ENCODE peak calls at places on chromosomes 16 and 17, in seven cellular contexts. One of them, this sample, is unnamed.

GRCh38 chr16:50136399-50136798 is 16.7 kb upstream of the TENT4B start:
- DNase-seq in cardiac muscle cell: no peak
- DNase-seq in hepatocyte: no peak
- DNase-seq in activated B cell treated with CpG ODN at 0.5 μM for 24 hours: no peak
- DNase-seq in stimulated activated CD4-positive, alpha-beta T cell treated with anti-CD3 and anti-CD28 coated beads, Interleukin-1b, Interleukin-23, amount 100 ng/mL, for 1 hour: no peak
- DNase-seq in EH: no peak
- DNase-seq in stimulated activated CD8-positive, alpha-beta memory T cell treated with anti-CD3 and anti-CD28 coated beads, Interleukin-15, amount 100 ng/mL, for 4 hours: no peak
- DNase-seq in this sample: no peak

GRCh38 chr17:72134560-72135399 is 14.0 kb downstream of the SOX9 start:
- DNase-seq in cardiac muscle cell: peak
- DNase-seq in stimulated activated CD4-positive, alpha-beta T cell treated with anti-CD3 and anti-CD28 coated beads, Interleukin-1b, Interleukin-23, amount 100 ng/mL, for 1 hour: no peak
- DNase-seq in activated B cell treated with CpG ODN at 0.5 μM for 24 hours: no peak
- DNase-seq in hepatocyte: no peak
- DNase-seq in stimulated activated CD8-positive, alpha-beta memory T cell treated with anti-CD3 and anti-CD28 coated beads, Interleukin-15, amount 100 ng/mL, for 4 hours: no peak
- DNase-seq in EH: peak
- DNase-seq in this sample: no peak

GRCh38 chr17:57679356-57679755 is 65.7 kb downstream of the CCDC182 start:
- DNase-seq in activated B cell treated with CpG ODN at 0.5 μM for 24 hours: no peak
- DNase-seq in stimulated activated CD8-positive, alpha-beta memory T cell treated with anti-CD3 and anti-CD28 coated beads, Interleukin-15, amount 100 ng/mL, for 4 hours: no peak
- DNase-seq in EH: no peak
- DNase-seq in hepatocyte: no peak
- DNase-seq in stimulated activated CD4-positive, alpha-beta T cell treated with anti-CD3 and anti-CD28 coated beads, Interleukin-1b, Interleukin-23, amount 100 ng/mL, for 1 hour: no peak
- DNase-seq in cardiac muscle cell: no peak
- DNase-seq in this sample: no peak

GRCh38 chr17:63285566-63285965 is 160.5 kb downstream of the CYB561 start:
- DNase-seq in EH: no peak
- DNase-seq in activated B cell treated with CpG ODN at 0.5 μM for 24 hours: no peak
- DNase-seq in stimulated activated CD4-positive, alpha-beta T cell treated with anti-CD3 and anti-CD28 coated beads, Interleukin-1b, Interleukin-23, amount 100 ng/mL, for 1 hour: no peak
- DNase-seq in cardiac muscle cell: no peak
- DNase-seq in stimulated activated CD8-positive, alpha-beta memory T cell treated with anti-CD3 and anti-CD28 coated beads, Interleukin-15, amount 100 ng/mL, for 4 hours: no peak
- DNase-seq in hepatocyte: no peak
- DNase-seq in this sample: no peak

GRCh38 chr16:79278506-79278905 is 322.0 kb downstream of the MAF start:
- DNase-seq in hepatocyte: no peak
- DNase-seq in EH: no peak
- DNase-seq in stimulated activated CD8-positive, alpha-beta memory T cell treated with anti-CD3 and anti-CD28 coated beads, Interleukin-15, amount 100 ng/mL, for 4 hours: no peak
- DNase-seq in stimulated activated CD4-positive, alpha-beta T cell treated with anti-CD3 and anti-CD28 coated beads, Interleukin-1b, Interleukin-23, amount 100 ng/mL, for 1 hour: peak
- DNase-seq in activated B cell treated with CpG ODN at 0.5 μM for 24 hours: no peak
- DNase-seq in cardiac muscle cell: no peak
- DNase-seq in this sample: no peak

GRCh38 chr17:48037036-48037881 is at the start of gene COPZ2:
- DNase-seq in cardiac muscle cell: peak
- DNase-seq in activated B cell treated with CpG ODN at 0.5 μM for 24 hours: peak
- DNase-seq in hepatocyte: peak
- DNase-seq in stimulated activated CD4-positive, alpha-beta T cell treated with anti-CD3 and anti-CD28 coated beads, Interleukin-1b, Interleukin-23, amount 100 ng/mL, for 1 hour: no peak
- DNase-seq in EH: peak
- DNase-seq in stimulated activated CD8-positive, alpha-beta memory T cell treated with anti-CD3 and anti-CD28 coated beads, Interleukin-15, amount 100 ng/mL, for 4 hours: no peak
- DNase-seq in this sample: no peak

GRCh38 chr16:85573696-85574641 is 39.2 kb upstream of the GSE1 start:
- DNase-seq in activated B cell treated with CpG ODN at 0.5 μM for 24 hours: no peak
- DNase-seq in hepatocyte: peak
- DNase-seq in stimulated activated CD4-positive, alpha-beta T cell treated with anti-CD3 and anti-CD28 coated beads, Interleukin-1b, Interleukin-23, amount 100 ng/mL, for 1 hour: no peak
- DNase-seq in stimulated activated CD8-positive, alpha-beta memory T cell treated with anti-CD3 and anti-CD28 coated beads, Interleukin-15, amount 100 ng/mL, for 4 hours: no peak
- DNase-seq in cardiac muscle cell: peak
- DNase-seq in EH: peak
- DNase-seq in this sample: peak

GRCh38 chr17:75128694-75129505 is 2.6 kb downstream of the NT5C start:
- DNase-seq in EH: no peak
- DNase-seq in stimulated activated CD4-positive, alpha-beta T cell treated with anti-CD3 and anti-CD28 coated beads, Interleukin-1b, Interleukin-23, amount 100 ng/mL, for 1 hour: no peak
- DNase-seq in activated B cell treated with CpG ODN at 0.5 μM for 24 hours: no peak
- DNase-seq in hepatocyte: no peak
- DNase-seq in cardiac muscle cell: no peak
- DNase-seq in stimulated activated CD8-positive, alpha-beta memory T cell treated with anti-CD3 and anti-CD28 coated beads, Interleukin-15, amount 100 ng/mL, for 4 hours: no peak
- DNase-seq in this sample: no peak

GRCh38 chr16:71927383-71927782 is 32.1 kb downstream of the IST1 start:
- DNase-seq in hepatocyte: peak
- DNase-seq in stimulated activated CD8-positive, alpha-beta memory T cell treated with anti-CD3 and anti-CD28 coated beads, Interleukin-15, amount 100 ng/mL, for 4 hours: no peak
- DNase-seq in cardiac muscle cell: peak
- DNase-seq in activated B cell treated with CpG ODN at 0.5 μM for 24 hours: no peak
- DNase-seq in EH: peak
- DNase-seq in stimulated activated CD4-positive, alpha-beta T cell treated with anti-CD3 and anti-CD28 coated beads, Interleukin-1b, Interleukin-23, amount 100 ng/mL, for 1 hour: no peak
- DNase-seq in this sample: peak

GRCh38 chr17:81328925-81329278 is 33.8 kb upstream of the SLC38A10 start:
- DNase-seq in stimulated activated CD8-positive, alpha-beta memory T cell treated with anti-CD3 and anti-CD28 coated beads, Interleukin-15, amount 100 ng/mL, for 4 hours: no peak
- DNase-seq in stimulated activated CD4-positive, alpha-beta T cell treated with anti-CD3 and anti-CD28 coated beads, Interleukin-1b, Interleukin-23, amount 100 ng/mL, for 1 hour: no peak
- DNase-seq in hepatocyte: no peak
- DNase-seq in activated B cell treated with CpG ODN at 0.5 μM for 24 hours: no peak
- DNase-seq in cardiac muscle cell: no peak
- DNase-seq in EH: no peak
- DNase-seq in this sample: no peak

GRCh38 chr16:81511371-81511770 is 66.8 kb downstream of the CMIP start:
- DNase-seq in cardiac muscle cell: peak
- DNase-seq in stimulated activated CD8-positive, alpha-beta memory T cell treated with anti-CD3 and anti-CD28 coated beads, Interleukin-15, amount 100 ng/mL, for 4 hours: no peak
- DNase-seq in EH: peak
- DNase-seq in hepatocyte: no peak
- DNase-seq in stimulated activated CD4-positive, alpha-beta T cell treated with anti-CD3 and anti-CD28 coated beads, Interleukin-1b, Interleukin-23, amount 100 ng/mL, for 1 hour: no peak
- DNase-seq in activated B cell treated with CpG ODN at 0.5 μM for 24 hours: no peak
- DNase-seq in this sample: no peak

GRCh38 chr16:58756650-58757332 is 22.7 kb upstream of the GOT2 start:
- DNase-seq in hepatocyte: no peak
- DNase-seq in activated B cell treated with CpG ODN at 0.5 μM for 24 hours: no peak
- DNase-seq in cardiac muscle cell: no peak
- DNase-seq in EH: no peak
- DNase-seq in stimulated activated CD8-positive, alpha-beta memory T cell treated with anti-CD3 and anti-CD28 coated beads, Interleukin-15, amount 100 ng/mL, for 4 hours: no peak
- DNase-seq in stimulated activated CD4-positive, alpha-beta T cell treated with anti-CD3 and anti-CD28 coated beads, Interleukin-1b, Interleukin-23, amount 100 ng/mL, for 1 hour: no peak
- DNase-seq in this sample: no peak

GRCh38 chr17:56936697-56937322 is 23.0 kb upstream of the TRIM25 start:
- DNase-seq in activated B cell treated with CpG ODN at 0.5 μM for 24 hours: no peak
- DNase-seq in stimulated activated CD4-positive, alpha-beta T cell treated with anti-CD3 and anti-CD28 coated beads, Interleukin-1b, Interleukin-23, amount 100 ng/mL, for 1 hour: no peak
- DNase-seq in cardiac muscle cell: no peak
- DNase-seq in EH: no peak
- DNase-seq in hepatocyte: no peak
- DNase-seq in stimulated activated CD8-positive, alpha-beta memory T cell treated with anti-CD3 and anti-CD28 coated beads, Interleukin-15, amount 100 ng/mL, for 4 hours: no peak
- DNase-seq in this sample: no peak